ENCODE peak calls at places on chromosomes 7 and 10, in eight cellular contexts. One of them, this sample, is unnamed.
A peak's percentile ranks its signal among the peaks of the same experiment; 100 is the strongest.

GRCh38 chr10:114024876-114025609 is 18.6 kb upstream of the ADRB1 start:
- DNase-seq in vagina: no peak
- DNase-seq in neuronal stem cell: no peak
- DNase-seq in heart left ventricle: no peak
- DNase-seq in AG04450: no peak
- DNase-seq in HL-60: peak; percentile 89
- DNase-seq in heart right ventricle: no peak
- DNase-seq in CD8-positive, alpha-beta memory T cell: no peak
- DNase-seq in this sample: no peak

GRCh38 chr10:86169506-86170254 is 196.9 kb downstream of the GRID1 start:
- DNase-seq in HL-60: no peak
- DNase-seq in AG04450: no peak
- DNase-seq in heart left ventricle: no peak
- DNase-seq in neuronal stem cell: no peak
- DNase-seq in heart right ventricle: no peak
- DNase-seq in CD8-positive, alpha-beta memory T cell: no peak
- DNase-seq in vagina: no peak
- DNase-seq in this sample: no peak

GRCh38 chr7:123120286-123120685 is 79.5 kb downstream of the SLC13A1 start:
- DNase-seq in AG04450: no peak
- DNase-seq in heart right ventricle: no peak
- DNase-seq in vagina: no peak
- DNase-seq in CD8-positive, alpha-beta memory T cell: no peak
- DNase-seq in neuronal stem cell: no peak
- DNase-seq in heart left ventricle: no peak
- DNase-seq in HL-60: no peak
- DNase-seq in this sample: peak; percentile 15

GRCh38 chr10:129104266-129105045 is 362.6 kb upstream of the MGMT start:
- DNase-seq in HL-60: no peak
- DNase-seq in vagina: peak; percentile 32
- DNase-seq in AG04450: no peak
- DNase-seq in CD8-positive, alpha-beta memory T cell: no peak
- DNase-seq in heart left ventricle: no peak
- DNase-seq in heart right ventricle: no peak
- DNase-seq in neuronal stem cell: no peak
- DNase-seq in this sample: no peak

GRCh38 chr10:102121739-102122372 is 1.7 kb upstream of the LDB1 start:
- DNase-seq in AG04450: peak; percentile 58
- DNase-seq in neuronal stem cell: no peak
- DNase-seq in CD8-positive, alpha-beta memory T cell: no peak
- DNase-seq in heart left ventricle: peak; percentile 49
- DNase-seq in vagina: peak; percentile 92
- DNase-seq in heart right ventricle: no peak
- DNase-seq in HL-60: no peak
- DNase-seq in this sample: no peak

GRCh38 chr10:77350711-77351119 is 286.9 kb downstream of the KCNMA1 start:
- DNase-seq in heart right ventricle: no peak
- DNase-seq in heart left ventricle: no peak
- DNase-seq in AG04450: peak; percentile 97
- DNase-seq in CD8-positive, alpha-beta memory T cell: no peak
- DNase-seq in neuronal stem cell: no peak
- DNase-seq in vagina: no peak
- DNase-seq in HL-60: peak; percentile 13
- DNase-seq in this sample: peak; percentile 96

GRCh38 chr7:140156460-140157080 is 20.2 kb downstream of the KDM7A start:
- DNase-seq in vagina: no peak
- DNase-seq in CD8-positive, alpha-beta memory T cell: no peak
- DNase-seq in AG04450: no peak
- DNase-seq in heart left ventricle: no peak
- DNase-seq in HL-60: no peak
- DNase-seq in heart right ventricle: no peak
- DNase-seq in neuronal stem cell: no peak
- DNase-seq in this sample: peak; percentile 26

GRCh38 chr7:46990761-46991160 is 591.1 kb downstream of the TNS3 start:
- DNase-seq in neuronal stem cell: no peak
- DNase-seq in vagina: no peak
- DNase-seq in HL-60: no peak
- DNase-seq in heart left ventricle: no peak
- DNase-seq in heart right ventricle: no peak
- DNase-seq in CD8-positive, alpha-beta memory T cell: no peak
- DNase-seq in AG04450: no peak
- DNase-seq in this sample: no peak

GRCh38 chr10:74900297-74900696 is 73.9 kb downstream of the KAT6B start:
- DNase-seq in HL-60: no peak
- DNase-seq in vagina: no peak
- DNase-seq in CD8-positive, alpha-beta memory T cell: peak; percentile 18
- DNase-seq in neuronal stem cell: no peak
- DNase-seq in AG04450: no peak
- DNase-seq in heart right ventricle: no peak
- DNase-seq in heart left ventricle: no peak
- DNase-seq in this sample: no peak

GRCh38 chr7:114243019-114243507 is 171.6 kb upstream of the FOXP2 start:
- DNase-seq in CD8-positive, alpha-beta memory T cell: no peak
- DNase-seq in vagina: no peak
- DNase-seq in neuronal stem cell: no peak
- DNase-seq in HL-60: no peak
- DNase-seq in heart left ventricle: no peak
- DNase-seq in AG04450: no peak
- DNase-seq in heart right ventricle: no peak
- DNase-seq in this sample: peak; percentile 61

GRCh38 chr10:70560511-70560931 is 42.0 kb downstream of the PRF1 start:
- DNase-seq in heart left ventricle: no peak
- DNase-seq in heart right ventricle: no peak
- DNase-seq in CD8-positive, alpha-beta memory T cell: no peak
- DNase-seq in neuronal stem cell: no peak
- DNase-seq in HL-60: no peak
- DNase-seq in vagina: no peak
- DNase-seq in AG04450: no peak
- DNase-seq in this sample: no peak

GRCh38 chr7:95318501-95318900 is 5.8 kb downstream of the PON1 start:
- DNase-seq in AG04450: no peak
- DNase-seq in heart right ventricle: no peak
- DNase-seq in HL-60: no peak
- DNase-seq in neuronal stem cell: no peak
- DNase-seq in vagina: no peak
- DNase-seq in CD8-positive, alpha-beta memory T cell: no peak
- DNase-seq in heart left ventricle: no peak
- DNase-seq in this sample: no peak

GRCh38 chr7:78020874-78021249 is 222.3 kb downstream of the PHTF2 start:
- DNase-seq in heart right ventricle: no peak
- DNase-seq in heart left ventricle: no peak
- DNase-seq in vagina: no peak
- DNase-seq in CD8-positive, alpha-beta memory T cell: no peak
- DNase-seq in HL-60: no peak
- DNase-seq in AG04450: no peak
- DNase-seq in neuronal stem cell: no peak
- DNase-seq in this sample: no peak

GRCh38 chr10:96482815-96483588 is 30.7 kb downstream of the TLL2 start:
- DNase-seq in HL-60: no peak
- DNase-seq in neuronal stem cell: no peak
- DNase-seq in CD8-positive, alpha-beta memory T cell: no peak
- DNase-seq in heart left ventricle: no peak
- DNase-seq in AG04450: no peak
- DNase-seq in heart right ventricle: no peak
- DNase-seq in vagina: no peak
- DNase-seq in this sample: no peak

GRCh38 chr7:47940482-47941001 is 7.7 kb downstream of the PKD1L1 start:
- DNase-seq in heart right ventricle: peak; percentile 59
- DNase-seq in heart left ventricle: peak; percentile 71
- DNase-seq in neuronal stem cell: no peak
- DNase-seq in vagina: no peak
- DNase-seq in CD8-positive, alpha-beta memory T cell: no peak
- DNase-seq in HL-60: no peak
- DNase-seq in AG04450: peak; percentile 59
- DNase-seq in this sample: no peak

GRCh38 chr7:20216637-20217036 is 547 bp downstream of the MACC1 start:
- DNase-seq in AG04450: no peak
- DNase-seq in HL-60: no peak
- DNase-seq in heart left ventricle: no peak
- DNase-seq in heart right ventricle: no peak
- DNase-seq in neuronal stem cell: no peak
- DNase-seq in vagina: no peak
- DNase-seq in CD8-positive, alpha-beta memory T cell: no peak
- DNase-seq in this sample: no peak
- H3K27ac ChIP-seq in AG04450: no peak overlapping the region
- H3K27ac ChIP-seq in HL-60: peak overlapping the region; percentile 37
- H3K27ac ChIP-seq in heart left ventricle: no peak overlapping the region
- H3K27ac ChIP-seq in heart right ventricle: no peak overlapping the region
- H3K27ac ChIP-seq in neuronal stem cell: no peak overlapping the region
- H3K27ac ChIP-seq in vagina: no peak overlapping the region
- H3K27ac ChIP-seq in CD8-positive, alpha-beta memory T cell: no peak overlapping the region
- H3K27ac ChIP-seq in this sample: peak overlapping the region; percentile 93

GRCh38 chr10:57919864-57920263 is 347.8 kb downstream of the IPMK start:
- DNase-seq in AG04450: no peak
- DNase-seq in CD8-positive, alpha-beta memory T cell: no peak
- DNase-seq in HL-60: no peak
- DNase-seq in vagina: no peak
- DNase-seq in neuronal stem cell: no peak
- DNase-seq in heart right ventricle: no peak
- DNase-seq in heart left ventricle: no peak
- DNase-seq in this sample: no peak

GRCh38 chr10:57921140-57921539 is 346.6 kb downstream of the IPMK start:
- DNase-seq in heart left ventricle: no peak
- DNase-seq in CD8-positive, alpha-beta memory T cell: no peak
- DNase-seq in heart right ventricle: no peak
- DNase-seq in AG04450: no peak
- DNase-seq in neuronal stem cell: no peak
- DNase-seq in vagina: no peak
- DNase-seq in HL-60: no peak
- DNase-seq in this sample: no peak

DNA sequence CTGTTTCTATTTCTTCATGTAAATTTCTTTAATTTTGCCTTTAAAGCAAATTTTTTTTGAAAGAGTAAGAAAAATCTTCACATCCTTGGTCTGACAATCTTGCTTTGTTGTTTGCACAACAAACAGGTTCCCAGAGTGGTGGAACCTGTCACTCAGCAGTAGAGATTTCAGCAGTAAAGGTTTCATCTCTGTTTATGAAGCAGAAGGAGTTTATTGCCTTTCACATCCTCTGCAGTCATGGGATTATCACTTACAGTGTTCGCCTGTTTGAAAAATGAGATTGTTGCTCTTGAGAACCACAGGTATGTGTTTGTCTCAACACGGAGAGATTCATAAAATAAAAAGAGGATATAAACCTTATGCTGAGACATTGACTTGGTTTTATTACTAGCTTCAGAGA is 342.6 kb downstream of the IPMK start:
- DNase-seq in vagina: no peak
- DNase-seq in HL-60: no peak
- DNase-seq in AG04450: no peak
- DNase-seq in heart right ventricle: no peak
- DNase-seq in neuronal stem cell: no peak
- DNase-seq in heart left ventricle: no peak
- DNase-seq in CD8-positive, alpha-beta memory T cell: no peak
- DNase-seq in this sample: no peak
- H3K27ac ChIP-seq in vagina: no peak overlapping the region
- H3K27ac ChIP-seq in HL-60: no peak overlapping the region
- H3K27ac ChIP-seq in AG04450: no peak overlapping the region
- H3K27ac ChIP-seq in heart right ventricle: no peak overlapping the region
- H3K27ac ChIP-seq in neuronal stem cell: no peak overlapping the region
- H3K27ac ChIP-seq in heart left ventricle: no peak overlapping the region
- H3K27ac ChIP-seq in CD8-positive, alpha-beta memory T cell: no peak overlapping the region
- H3K27ac ChIP-seq in this sample: no peak overlapping the region

GRCh38 chr10:28807760-28808613 is 130.7 kb downstream of the BAMBI start:
- DNase-seq in vagina: no peak
- DNase-seq in HL-60: no peak
- DNase-seq in heart right ventricle: no peak
- DNase-seq in heart left ventricle: no peak
- DNase-seq in CD8-positive, alpha-beta memory T cell: no peak
- DNase-seq in AG04450: no peak
- DNase-seq in neuronal stem cell: no peak
- DNase-seq in this sample: no peak
- H3K27ac ChIP-seq in vagina: peak overlapping the region; percentile 2
- H3K27ac ChIP-seq in HL-60: no peak overlapping the region
- H3K27ac ChIP-seq in heart right ventricle: peak overlapping the region; percentile 84
- H3K27ac ChIP-seq in heart left ventricle: peak overlapping the region; percentile 65
- H3K27ac ChIP-seq in CD8-positive, alpha-beta memory T cell: peak overlapping the region; percentile 60
- H3K27ac ChIP-seq in AG04450: no peak overlapping the region
- H3K27ac ChIP-seq in neuronal stem cell: no peak overlapping the region
- H3K27ac ChIP-seq in this sample: no peak overlapping the region

GRCh38 chr7:3560495-3560894 is 259.4 kb downstream of the SDK1 start:
- DNase-seq in AG04450: no peak
- DNase-seq in CD8-positive, alpha-beta memory T cell: no peak
- DNase-seq in neuronal stem cell: no peak
- DNase-seq in vagina: no peak
- DNase-seq in HL-60: no peak
- DNase-seq in heart right ventricle: no peak
- DNase-seq in heart left ventricle: no peak
- DNase-seq in this sample: no peak

GRCh38 chr7:3564231-3564630 is 263.2 kb downstream of the SDK1 start:
- DNase-seq in heart right ventricle: no peak
- DNase-seq in heart left ventricle: no peak
- DNase-seq in vagina: no peak
- DNase-seq in HL-60: no peak
- DNase-seq in AG04450: no peak
- DNase-seq in neuronal stem cell: no peak
- DNase-seq in CD8-positive, alpha-beta memory T cell: no peak
- DNase-seq in this sample: no peak

GRCh38 chr7:3558410-3558809 is 257.4 kb downstream of the SDK1 start:
- DNase-seq in heart left ventricle: no peak
- DNase-seq in heart right ventricle: no peak
- DNase-seq in neuronal stem cell: no peak
- DNase-seq in AG04450: no peak
- DNase-seq in CD8-positive, alpha-beta memory T cell: no peak
- DNase-seq in HL-60: no peak
- DNase-seq in vagina: no peak
- DNase-seq in this sample: no peak

GRCh38 chr7:3561908-3562307 is 260.9 kb downstream of the SDK1 start:
- DNase-seq in AG04450: no peak
- DNase-seq in heart left ventricle: no peak
- DNase-seq in neuronal stem cell: no peak
- DNase-seq in heart right ventricle: no peak
- DNase-seq in CD8-positive, alpha-beta memory T cell: no peak
- DNase-seq in vagina: no peak
- DNase-seq in HL-60: no peak
- DNase-seq in this sample: no peak

GRCh38 chr7:3559178-3559765 is 258.2 kb downstream of the SDK1 start:
- DNase-seq in AG04450: peak; percentile 69
- DNase-seq in heart left ventricle: no peak
- DNase-seq in vagina: no peak
- DNase-seq in CD8-positive, alpha-beta memory T cell: no peak
- DNase-seq in heart right ventricle: no peak
- DNase-seq in neuronal stem cell: no peak
- DNase-seq in HL-60: no peak
- DNase-seq in this sample: peak; percentile 70
- H3K27ac ChIP-seq in AG04450: no peak overlapping the region
- H3K27ac ChIP-seq in heart left ventricle: no peak overlapping the region
- H3K27ac ChIP-seq in vagina: no peak overlapping the region
- H3K27ac ChIP-seq in CD8-positive, alpha-beta memory T cell: no peak overlapping the region
- H3K27ac ChIP-seq in heart right ventricle: no peak overlapping the region
- H3K27ac ChIP-seq in neuronal stem cell: no peak overlapping the region
- H3K27ac ChIP-seq in HL-60: no peak overlapping the region
- H3K27ac ChIP-seq in this sample: no peak overlapping the region